ENCODE peak calls at places on chromosome 19, in seven cellular contexts. C is Panc1, J is sigmoid colon, Q is stomach, L is esophagus muscularis mucosa, A is transverse colon, Y is endothelial cell of umbilical vein. F is an unnamed sample. For H3K4me1, the result is how much of the 10 kb centered on the place peaks cover.

GRCh38 chr19:48617146-48617937 is 1.6 kb downstream of the RPL18 start:
- DNase-seq in L (no peak), J (no peak), C (no peak), Q (peak), A (no peak), Y (no peak), F (no peak)

GRCh38 chr19:45577111-45577905 is 7.3 kb downstream of the OPA3 start:
- DNase-seq in Q (peak), J (peak), Y (no peak), A (peak), L (no peak), C (no peak), F (no peak)

GRCh38 chr19:48681127-48681470 is 8.3 kb upstream of the NTN5 start:
- DNase-seq in A (no peak), Y (no peak), C (no peak), L (no peak), J (no peak), Q (peak), F (no peak)

GRCh38 chr19:4811328-4812131 is 20.0 kb downstream of the TICAM1 start:
- DNase-seq in C (peak), L (no peak), J (peak), Q (peak), A (peak), Y (peak), F (peak)

GRCh38 chr19:45752639-45753038 is 16.4 kb downstream of the SIX5 start:
- DNase-seq in C (no peak), A (no peak), J (no peak), Y (no peak), Q (no peak), L (no peak), F (no peak)

GRCh38 chr19:17506745-17507144 is 4.7 kb upstream of the PGLS start:
- DNase-seq in J (no peak), L (no peak), A (no peak), Y (no peak), C (no peak), Q (no peak), F (no peak)

GRCh38 chr19:18603958-18604819 is 2.4 kb downstream of the CRLF1 start:
- DNase-seq in L (no peak), A (no peak), J (no peak), Y (no peak), C (no peak), Q (no peak), F (no peak)

GRCh38 chr19:45506991-45507863 is at the start of gene VASP:
- DNase-seq in J (peak), A (peak), C (no peak), Q (peak), L (peak), Y (peak), F (peak)

GRCh38 chr19:48660854-48661731 is 11.7 kb downstream of the NTN5 start:
- DNase-seq in Y (peak), J (peak), L (peak), C (no peak), A (peak), Q (peak), F (peak)

GRCh38 chr19:15177269-15178116 is 23.3 kb downstream of the NOTCH3 start:
- DNase-seq in A (peak), C (no peak), Q (peak), L (no peak), J (peak), Y (peak), F (peak)

GRCh38 chr19:51784922-51785690 is 9.9 kb upstream of the FPR3 start:
- DNase-seq in A (peak), C (no peak), L (peak), J (peak), Y (no peak), Q (no peak), F (peak)

GRCh38 chr19:55254625-55254977 is 4.2 kb downstream of the PPP6R1 start:
- DNase-seq in Y (no peak), L (no peak), Q (no peak), A (no peak), C (no peak), J (no peak), F (no peak)

GRCh38 chr19:16143399-16144215 is at the start of gene HSH2D:
- DNase-seq in C (no peak), J (no peak), Q (peak), L (no peak), Y (no peak), A (peak), F (peak)

GRCh38 chr19:43731854-43732253 is 16.0 kb downstream of the IRGC start:
- DNase-seq in Q (no peak), C (no peak), J (no peak), Y (no peak), L (no peak), A (no peak), F (no peak)

GRCh38 chr19:17086129-17086528 is 10.6 kb downstream of the MYO9B start:
- DNase-seq in J (no peak), A (no peak), C (no peak), Q (no peak), Y (no peak), L (no peak), F (no peak)

GRCh38 chr19:32676186-32676894 is 692 bp downstream of the RGS9BP start:
- DNase-seq in Y (peak), L (no peak), J (no peak), Q (peak), A (no peak), C (no peak), F (no peak)

GRCh38 chr19:56105090-56105701 is 15.9 kb downstream of the ZNF787 start:
- DNase-seq in J (peak), Q (peak), Y (peak), L (peak), A (peak), C (no peak), F (peak)

GRCh38 chr19:48636859-48637448 is at the start of gene DBP:
- DNase-seq in A (peak), J (no peak), Y (no peak), Q (peak), L (no peak), C (no peak), F (no peak)

GRCh38 chr19:55687281-55688172 is 12.5 kb downstream of the EPN1 start:
- DNase-seq in Q (no peak), Y (no peak), L (no peak), A (peak), J (no peak), C (no peak), F (no peak)

GRCh38 chr19:44753619-44753931 is 5.1 kb downstream of the BCL3 start:
- DNase-seq in Y (no peak), L (no peak), C (no peak), A (no peak), Q (no peak), J (no peak), F (no peak)

GRCh38 chr19:7292352-7292949 is 1.8 kb downstream of the INSR start:
- DNase-seq in C (no peak), Q (no peak), A (no peak), Y (no peak), L (no peak), J (no peak), F (no peak)

GRCh38 chr19:40143612-40144011 is 47.6 kb upstream of the MAP3K10 start:
- DNase-seq in L (no peak), J (no peak), C (no peak), A (peak), Q (no peak), Y (no peak), F (no peak)

GRCh38 chr19:31436121-31436776 is 87.0 kb upstream of the TSHZ3 start:
- DNase-seq in Y (no peak), J (no peak), L (peak), A (no peak), C (no peak), Q (no peak), F (no peak)

GRCh38 chr19:16330368-16330801 is 5.8 kb downstream of the KLF2 start:
- DNase-seq in J (peak), A (peak), C (peak), L (no peak), Q (peak), Y (peak), F (no peak)

GRCh38 chr19:50416815-50417137 is 2.0 kb upstream of the SPIB start:
- DNase-seq in Y (no peak), L (no peak), C (no peak), A (no peak), Q (no peak), J (no peak), F (no peak)

GRCh38 chr19:12806242-12807131 is at the start of gene RNASEH2A:
- DNase-seq in A (peak), C (no peak), L (no peak), J (peak), Y (peak), Q (peak), F (peak)
- TF ChIP-seq POLR2AphosphoS5 in A (peak), C (peak), L (peak), J (peak), Y (peak), Q (peak), F (peak)

GRCh38 chr19:3122512-3122870 is 13.3 kb upstream of the GNA15 start:
- DNase-seq in Y (no peak), L (no peak), Q (no peak), J (no peak), C (no peak), A (no peak), F (no peak)
- H3K4me1 ChIP-seq in Y (under half), L (under half), Q (under half), J (under half), C (under half), A (under half), F (under half)

DNA sequence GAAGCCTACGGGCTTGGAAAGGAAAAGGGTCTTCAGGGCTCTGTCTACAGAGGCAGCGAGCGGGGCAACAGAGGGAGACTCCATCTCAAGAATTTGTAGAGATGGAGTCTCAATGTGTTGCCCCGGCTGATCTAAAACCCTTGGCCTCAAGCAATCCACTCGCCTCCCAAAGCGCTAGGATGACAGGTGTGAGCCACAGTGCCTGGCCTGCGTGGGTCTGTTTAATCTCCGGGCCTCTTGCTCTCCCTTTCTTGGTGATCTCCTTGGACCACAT is 8.1 kb downstream of the RPS9 start:
- DNase-seq in J (no peak), C (no peak), Y (no peak), Q (no peak), L (no peak), A (no peak), F (no peak)
- TF ChIP-seq POLR2AphosphoS5 in J (no peak), C (peak), Y (no peak), Q (no peak), L (no peak), A (no peak), F (no peak)

DNA sequence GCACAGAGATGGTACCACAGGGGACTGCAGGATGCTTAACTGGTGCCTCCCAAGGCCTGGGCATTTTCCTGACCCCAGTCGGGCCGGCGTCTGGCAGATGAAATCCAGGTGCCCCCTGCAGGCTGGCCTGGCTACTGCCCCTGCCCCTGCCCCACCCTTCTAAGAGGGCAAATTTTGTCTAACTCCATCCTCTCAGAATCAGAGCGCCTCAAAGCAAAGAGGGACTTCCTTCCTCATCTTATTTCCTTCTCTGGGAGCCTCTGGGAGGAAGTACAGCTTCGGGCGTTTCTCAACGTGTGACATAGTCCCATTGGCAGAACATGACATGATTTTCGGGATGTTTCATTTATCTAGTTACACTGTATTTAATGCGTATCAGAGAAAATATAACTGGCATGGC is 2.7 kb downstream of the PRKACA start:
- DNase-seq in L (no peak), Q (peak), Y (no peak), A (peak), J (peak), C (no peak), F (no peak)
- H3K4me1 ChIP-seq in L (half or more), Q (half or more), Y (under half), A (half or more), J (under half), C (under half), F (under half)

GRCh38 chr19:1417145-1417544 is 9.8 kb downstream of the DAZAP1 start:
- DNase-seq in Q (no peak), L (no peak), Y (no peak), A (no peak), C (no peak), J (no peak), F (no peak)

GRCh38 chr19:1417681-1418493 is 10.5 kb downstream of the DAZAP1 start:
- DNase-seq in A (no peak), C (no peak), L (no peak), Y (no peak), Q (no peak), J (no peak), F (no peak)

GRCh38 chr19:1420590-1420989 is 13.2 kb downstream of the DAZAP1 start:
- DNase-seq in Y (no peak), Q (no peak), C (no peak), A (no peak), L (no peak), J (no peak), F (no peak)

GRCh38 chr19:1418494-1418775 is 11.0 kb downstream of the DAZAP1 start:
- DNase-seq in A (no peak), Q (no peak), C (no peak), L (no peak), Y (no peak), J (no peak), F (no peak)

DNA sequence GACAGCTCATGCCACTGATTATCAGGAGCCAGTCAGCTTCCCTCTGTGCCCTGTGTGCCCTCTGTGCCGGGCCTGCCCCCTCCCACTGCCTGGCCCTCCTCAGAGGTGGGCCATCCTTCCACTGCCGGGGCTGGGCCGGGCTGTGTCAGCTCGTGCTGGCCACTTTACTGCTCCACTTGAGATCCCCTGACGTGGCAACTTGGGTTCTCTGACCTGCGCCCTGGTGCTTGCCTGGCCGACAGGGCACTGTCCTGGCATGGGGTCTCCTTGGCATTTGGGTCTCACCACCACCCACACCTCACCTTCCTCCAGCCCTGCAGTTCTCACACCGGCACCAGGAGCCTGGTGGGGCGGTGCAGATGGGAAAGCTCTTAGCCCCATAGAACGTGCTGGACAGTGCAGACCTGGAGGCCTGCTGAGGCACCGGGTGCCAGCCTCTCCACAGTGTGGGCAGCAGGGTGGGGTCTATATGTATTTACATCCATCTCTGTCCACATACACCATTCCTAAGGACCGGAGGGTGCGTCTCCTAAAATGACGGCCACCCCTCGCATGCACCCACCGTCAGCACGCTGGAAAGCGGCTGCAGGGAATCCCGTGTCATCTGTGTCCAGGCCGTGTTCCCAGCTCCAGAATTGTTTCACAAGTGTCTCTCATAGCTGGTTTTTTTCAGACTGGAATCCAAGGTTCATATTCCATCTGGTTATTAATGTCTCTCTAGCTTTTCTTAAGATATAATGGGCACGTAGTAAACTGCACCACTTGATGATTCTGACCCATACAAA is 11.8 kb downstream of the DAZAP1 start:
- DNase-seq in C (no peak), L (no peak), Q (no peak), J (no peak), Y (no peak), A (no peak), F (no peak)
- TF ChIP-seq POLR2AphosphoS5 in C (no peak), L (no peak), Q (no peak), J (no peak), Y (no peak), A (no peak), F (no peak)

GRCh38 chr19:28258794-28259193 is 954.2 kb downstream of the UQCRFS1 start:
- DNase-seq in L (no peak), Q (no peak), Y (no peak), J (no peak), A (no peak), C (no peak), F (no peak)

GRCh38 chr19:28257396-28257795 is 955.6 kb downstream of the UQCRFS1 start:
- DNase-seq in L (no peak), C (no peak), A (no peak), Q (no peak), J (no peak), Y (no peak), F (no peak)
- H3K4me1 ChIP-seq in L (under half), C (under half), A (under half), Q (under half), J (under half), Y (under half), F (under half)

F was measured in breast epithelium.